ENCODE peak calls at places on chromosomes 13 and 19, in nine cellular contexts. L is astrocyte of the spinal cord, P is HFF-Myc, G is coronary artery, C is ovary, Y is neuronal stem cell, H is fibroblast of the aortic adventitia, V is Peyer's patch, J is fibroblast of villous mesenchyme. B is an unnamed sample.

GRCh38 chr13:105925496-105925895 is 610.0 kb downstream of the EFNB2 start:
- DNase-seq in L (peak), P (no peak), G (no peak), C (no peak), Y (no peak), H (peak), V (no peak), J (peak), B (peak)

GRCh38 chr19:39152066-39152465 is 26.5 kb downstream of the PAK4 start:
- DNase-seq in L (no peak), P (no peak), G (no peak), C (no peak), Y (no peak), H (no peak), V (no peak), J (no peak), B (no peak)

GRCh38 chr13:39415003-39415402 is 188.0 kb downstream of the LHFPL6 start:
- DNase-seq in L (peak), P (no peak), G (no peak), C (no peak), Y (no peak), H (peak), V (no peak), J (peak), B (peak)

GRCh38 chr19:13597625-13598024 is 91.3 kb upstream of the CACNA1A start:
- DNase-seq in L (peak), P (peak), G (no peak), C (peak), Y (peak), H (peak), V (peak), J (peak), B (peak)

GRCh38 chr19:39430675-39431593 is 4.8 kb downstream of the RPS16 start:
- DNase-seq in L (peak), P (peak), G (peak), C (no peak), Y (no peak), H (peak), V (peak), J (peak), B (peak)

GRCh38 chr19:43656436-43656835 is 13.5 kb downstream of the PLAUR start:
- DNase-seq in L (no peak), P (no peak), G (no peak), C (no peak), Y (no peak), H (no peak), V (no peak), J (no peak), B (no peak)

GRCh38 chr19:2043864-2044708 is 7.0 kb downstream of the MKNK2 start:
- DNase-seq in L (no peak), P (no peak), G (no peak), C (peak), Y (no peak), H (no peak), V (no peak), J (no peak), B (no peak)

GRCh38 chr19:52941941-52942370 is 18.7 kb upstream of the ZNF888 start:
- DNase-seq in L (peak), P (no peak), G (no peak), C (peak), Y (no peak), H (peak), V (peak), J (peak), B (no peak)

GRCh38 chr19:41214161-41214560 is 4.9 kb upstream of the AXL start:
- DNase-seq in L (no peak), P (no peak), G (no peak), C (no peak), Y (no peak), H (no peak), V (no peak), J (no peak), B (no peak)

GRCh38 chr13:46858776-46859175 is 38.1 kb downstream of the HTR2A start:
- DNase-seq in L (no peak), P (no peak), G (no peak), C (no peak), Y (no peak), H (no peak), V (no peak), J (no peak), B (no peak)

GRCh38 chr13:77062097-77062496 is 35.1 kb upstream of the FBXL3 start:
- DNase-seq in L (no peak), P (no peak), G (no peak), C (no peak), Y (no peak), H (peak), V (no peak), J (no peak), B (no peak)

GRCh38 chr19:52748336-52748950 is 13.6 kb upstream of the ZNF611 start:
- DNase-seq in L (peak), P (no peak), G (no peak), C (no peak), Y (no peak), H (peak), V (no peak), J (peak), B (no peak)

GRCh38 chr19:48393559-48394330 is at the start of gene GRIN2D:
- DNase-seq in L (peak), P (no peak), G (no peak), C (peak), Y (no peak), H (no peak), V (no peak), J (peak), B (no peak)

GRCh38 chr13:45328661-45329105 is 12.3 kb downstream of the TPT1 start:
- DNase-seq in L (peak), P (no peak), G (no peak), C (no peak), Y (no peak), H (peak), V (no peak), J (peak), B (no peak)

GRCh38 chr19:28641395-28641794 is 571.6 kb downstream of the UQCRFS1 start:
- DNase-seq in L (no peak), P (no peak), G (no peak), C (no peak), Y (no peak), H (no peak), V (no peak), J (no peak), B (no peak)

GRCh38 chr13:113086991-113087922 is 18.3 kb upstream of the F7 start:
- DNase-seq in L (no peak), P (no peak), G (no peak), C (no peak), Y (no peak), H (no peak), V (no peak), J (no peak), B (no peak)

GRCh38 chr19:51509823-51510660 is 8.4 kb upstream of the SIGLEC12 start:
- DNase-seq in L (no peak), P (no peak), G (no peak), C (no peak), Y (no peak), H (no peak), V (no peak), J (no peak), B (no peak)

GRCh38 chr19:19651076-19651475 is 7.6 kb upstream of the GMIP start:
- DNase-seq in L (no peak), P (no peak), G (no peak), C (no peak), Y (no peak), H (no peak), V (no peak), J (no peak), B (no peak)

GRCh38 chr13:109074436-109074835 is 445.0 kb downstream of the MYO16 start:
- DNase-seq in L (no peak), P (no peak), G (no peak), C (no peak), Y (no peak), H (no peak), V (no peak), J (no peak), B (no peak)

GRCh38 chr19:5603626-5604025 is 18.9 kb downstream of the SAFB2 start:
- DNase-seq in L (no peak), P (no peak), G (no peak), C (no peak), Y (no peak), H (no peak), V (no peak), J (no peak), B (no peak)

GRCh38 chr19:21474671-21475181 is 30.7 kb upstream of the ZNF429 start:
- DNase-seq in L (peak), P (no peak), G (peak), C (peak), Y (peak), H (peak), V (peak), J (peak), B (no peak)

GRCh38 chr13:75360170-75360569 is 121.8 kb downstream of the TBC1D4 start:
- DNase-seq in L (no peak), P (no peak), G (no peak), C (no peak), Y (no peak), H (no peak), V (no peak), J (no peak), B (no peak)

GRCh38 chr19:49333426-49334288 is 1.5 kb upstream of the CD37 start:
- DNase-seq in L (no peak), P (no peak), G (peak), C (no peak), Y (no peak), H (no peak), V (peak), J (peak), B (no peak)

GRCh38 chr19:49149652-49150105 is 5.5 kb downstream of the HRC start:
- DNase-seq in L (peak), P (no peak), G (peak), C (peak), Y (peak), H (peak), V (no peak), J (peak), B (peak)

GRCh38 chr13:63942372-63942771 is 2526.7 kb upstream of the PCDH20 start:
- DNase-seq in L (no peak), P (no peak), G (no peak), C (no peak), Y (no peak), H (peak), V (no peak), J (no peak), B (no peak)

GRCh38 chr13:106417467-106418110 is 117.9 kb downstream of the EFNB2 start:
- DNase-seq in L (no peak), P (no peak), G (no peak), C (no peak), Y (no peak), H (no peak), V (no peak), J (peak), B (no peak)

GRCh38 chr13:36975172-36975571 is 24.0 kb downstream of the ALG5 start:
- DNase-seq in L (no peak), P (no peak), G (no peak), C (no peak), Y (no peak), H (no peak), V (no peak), J (no peak), B (no peak)

GRCh38 chr13:51980918-51981317 is 30.3 kb downstream of the ATP7B start:
- DNase-seq in L (no peak), P (no peak), G (no peak), C (no peak), Y (no peak), H (no peak), V (no peak), J (no peak), B (no peak)

GRCh38 chr19:3250675-3251074 is 26.2 kb downstream of the CELF5 start:
- DNase-seq in L (no peak), P (no peak), G (no peak), C (no peak), Y (no peak), H (peak), V (peak), J (peak), B (no peak)

GRCh38 chr13:112838038-112838965 is 130.7 kb upstream of the MCF2L start:
- DNase-seq in L (no peak), P (no peak), G (no peak), C (no peak), Y (no peak), H (no peak), V (no peak), J (no peak), B (no peak)

GRCh38 chr13:35596299-35596698 is 119.8 kb upstream of the MAB21L1 start:
- DNase-seq in L (no peak), P (no peak), G (no peak), C (no peak), Y (no peak), H (no peak), V (no peak), J (no peak), B (no peak)

GRCh38 chr19:58319241-58319640 is 7.6 kb upstream of the ZSCAN22 start:
- DNase-seq in L (no peak), P (no peak), G (no peak), C (no peak), Y (no peak), H (no peak), V (no peak), J (no peak), B (no peak)

GRCh38 chr13:51802601-51803000 is 1.4 kb downstream of the DHRS12 start:
- DNase-seq in L (no peak), P (no peak), G (no peak), C (no peak), Y (no peak), H (no peak), V (no peak), J (no peak), B (no peak)

GRCh38 chr19:50695251-50696064 is 24.1 kb downstream of the SHANK1 start:
- DNase-seq in L (no peak), P (no peak), G (no peak), C (peak), Y (peak), H (no peak), V (no peak), J (no peak), B (no peak)

GRCh38 chr19:23507441-23507840 is 112.2 kb upstream of the ZNF91 start:
- DNase-seq in L (no peak), P (no peak), G (no peak), C (no peak), Y (no peak), H (no peak), V (no peak), J (no peak), B (no peak)

GRCh38 chr19:31347828-31348314 is 1.4 kb downstream of the TSHZ3 start:
- DNase-seq in L (peak), P (no peak), G (peak), C (peak), Y (no peak), H (peak), V (no peak), J (peak), B (no peak)
- H3K4me3 ChIP-seq in L (peak), P (peak), G (peak), C (peak), Y (no peak), H (peak), V (peak), J (peak), B (peak)

DNA sequence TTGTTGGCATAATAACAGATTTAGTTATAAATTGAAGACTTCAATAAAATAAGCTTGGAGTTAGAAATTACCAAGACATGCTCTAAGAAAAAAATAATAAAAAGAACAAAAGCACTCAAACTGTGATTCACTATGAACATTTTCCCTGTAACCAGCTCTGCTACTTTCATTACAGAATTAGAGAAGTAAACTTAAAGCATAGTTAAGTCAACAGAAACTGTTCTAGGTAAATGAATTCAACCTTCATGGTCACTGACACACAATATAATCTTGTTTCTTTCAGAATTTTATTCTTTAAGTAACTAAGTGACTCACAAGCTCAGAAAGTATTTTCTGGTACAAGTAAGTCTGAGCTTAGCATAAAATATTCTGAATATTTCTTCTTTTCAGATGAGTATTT is 136.3 kb downstream of the KLF5 start:
- DNase-seq in L (no peak), P (no peak), G (no peak), C (no peak), Y (no peak), H (no peak), V (no peak), J (no peak), B (no peak)
- H3K4me3 ChIP-seq in L (no peak), P (no peak), G (no peak), C (no peak), Y (no peak), H (no peak), V (peak), J (no peak), B (no peak)

GRCh38 chr19:4304509-4305252 is at the start of gene FSD1:
- DNase-seq in L (peak), P (no peak), G (no peak), C (peak), Y (peak), H (peak), V (peak), J (no peak), B (no peak)
- H3K4me3 ChIP-seq in L (peak), P (peak), G (peak), C (no peak), Y (peak), H (peak), V (peak), J (peak), B (peak)

GRCh38 chr19:861099-861755 is 1.8 kb downstream of the CFD start:
- DNase-seq in L (no peak), P (no peak), G (no peak), C (no peak), Y (no peak), H (no peak), V (no peak), J (no peak), B (no peak)
- H3K4me3 ChIP-seq in L (no peak), P (no peak), G (peak), C (no peak), Y (peak), H (no peak), V (peak), J (peak), B (no peak)

GRCh38 chr13:97369269-97369893 is 64.6 kb upstream of the RAP2A start:
- DNase-seq in L (no peak), P (no peak), G (no peak), C (no peak), Y (no peak), H (peak), V (no peak), J (peak), B (no peak)
- H3K4me3 ChIP-seq in L (peak), P (peak), G (peak), C (peak), Y (no peak), H (peak), V (peak), J (peak), B (no peak)

GRCh38 chr13:47892374-47892773 is 108.7 kb downstream of the SUCLA2 start:
- DNase-seq in L (no peak), P (no peak), G (no peak), C (no peak), Y (no peak), H (no peak), V (no peak), J (no peak), B (no peak)
- H3K4me3 ChIP-seq in L (no peak), P (no peak), G (no peak), C (no peak), Y (no peak), H (no peak), V (no peak), J (no peak), B (no peak)

B was measured in skeletal muscle cell.